ENCODE peak calls at places on chromosomes 4 and X, in six cellular contexts. N is CD8-positive, alpha-beta T cell; W is heart left ventricle; G is body of pancreas; R is neuronal stem cell; D is adrenal gland. M is an unnamed sample.
A peak's percentile ranks its signal among the peaks of the same experiment; 100 is the strongest.

GRCh38 chr4:103074598-103075434 is 1.7 kb downstream of the SLC9B2 start:
- DNase-seq in N (no peak), D (no peak), W (no peak), G (no peak), R (no peak), M (no peak)

GRCh38 chrX:40628506-40628905 is 5.3 kb downstream of the MPC1L start:
- DNase-seq in G (no peak), W (no peak), R (no peak), N (no peak), D (no peak), M (no peak)

GRCh38 chrX:9341305-9342201 is 123.3 kb upstream of the TBL1X start:
- DNase-seq in W (peak; percentile 77), N (peak; percentile 55), D (peak; percentile 78), G (peak; percentile 60), R (peak; percentile 3), M (no peak)

GRCh38 chr4:99324361-99324760 is 3.2 kb upstream of the ADH1B start:
- DNase-seq in R (no peak), D (no peak), W (no peak), N (no peak), G (no peak), M (no peak)

GRCh38 chr4:7647211-7647931 is 212.6 kb upstream of the PSAPL1 start:
- DNase-seq in W (peak; percentile 33), G (no peak), R (no peak), D (no peak), N (no peak), M (no peak)

GRCh38 chrX:22689290-22689689 is 310.5 kb upstream of the DDX53 start:
- DNase-seq in R (no peak), N (no peak), D (no peak), G (no peak), W (no peak), M (no peak)

GRCh38 chrX:153519569-153520285 is 2.3 kb downstream of the ATP2B3 start:
- DNase-seq in D (no peak), R (no peak), N (no peak), G (no peak), W (no peak), M (no peak)

GRCh38 chr4:39825741-39826231 is 127.8 kb downstream of the UBE2K start:
- DNase-seq in D (peak; percentile 45), N (no peak), W (no peak), R (no peak), G (no peak), M (no peak)

GRCh38 chr4:14967982-14968381 is 34.3 kb upstream of the CPEB2 start:
- DNase-seq in W (no peak), D (no peak), R (no peak), N (no peak), G (no peak), M (no peak)

DNA sequence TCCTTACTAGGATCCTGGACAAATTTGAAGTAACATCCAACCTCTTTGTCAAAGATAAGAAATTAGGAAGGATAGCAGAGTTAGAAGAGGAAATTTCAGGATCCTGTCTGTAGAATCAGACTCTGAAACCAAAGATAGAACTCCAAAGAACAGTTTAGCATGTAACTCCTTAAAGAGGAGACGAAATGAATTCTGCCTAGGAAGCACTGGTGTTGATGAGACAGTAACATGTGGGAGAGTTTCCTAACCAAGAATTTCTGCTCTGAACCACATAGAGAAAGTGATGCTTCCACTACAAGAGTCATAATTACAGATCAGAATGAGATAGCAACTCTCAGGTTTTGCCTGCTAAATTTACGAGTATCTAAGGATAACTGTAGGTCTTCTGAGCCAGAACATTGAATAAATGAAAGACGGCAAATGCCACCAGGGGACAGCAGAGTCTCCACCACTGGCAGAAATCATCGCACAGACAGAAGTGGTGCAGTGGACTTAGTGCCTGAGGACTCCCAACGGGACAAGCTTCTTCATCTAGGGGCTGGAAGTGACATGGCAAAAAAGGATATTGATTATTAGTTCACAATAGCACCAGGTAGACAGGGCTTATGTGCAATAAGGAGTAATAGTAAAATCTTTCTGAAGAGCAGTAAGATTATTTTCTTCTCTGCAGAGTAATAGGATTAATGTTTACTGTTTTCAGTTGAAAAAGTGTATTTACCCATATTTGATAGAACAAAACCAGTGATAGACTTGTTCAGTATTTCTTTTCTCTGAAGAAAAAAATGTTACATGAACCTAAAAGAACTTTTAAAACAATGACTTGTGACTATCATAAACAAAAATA is 6.7 kb upstream of the PPID start:
- DNase-seq in W (no peak), R (peak; percentile 15), D (peak; percentile 66), N (peak; percentile 58), G (peak; percentile 79), M (no peak)
- H3K27me3 ChIP-seq in W (no peaks in the 10 kb centered on the region), R (no peaks in the 10 kb centered on the region), D (no peaks in the 10 kb centered on the region), N (no peaks in the 10 kb centered on the region), G (no peaks in the 10 kb centered on the region), M (no peaks in the 10 kb centered on the region)

DNA sequence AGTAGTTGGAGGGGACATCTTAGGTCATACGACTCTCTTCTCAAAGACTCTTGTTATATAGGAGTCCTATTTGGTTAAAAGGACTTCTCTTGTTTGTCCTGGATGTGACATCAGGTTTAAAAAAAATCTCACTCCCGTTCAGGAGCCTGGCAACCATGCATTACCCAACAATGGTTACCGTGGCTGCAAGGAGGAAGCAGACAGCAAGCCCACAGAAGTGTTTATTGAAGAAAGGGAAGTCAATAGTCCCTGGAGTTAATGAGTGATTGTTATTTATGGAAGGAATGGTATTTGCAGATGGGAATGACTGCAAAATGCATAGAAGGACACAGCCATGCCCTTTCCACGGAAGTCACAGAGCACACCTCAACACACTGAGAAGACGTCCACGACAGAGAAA is 75.9 kb upstream of the ENPP6 start:
- DNase-seq in N (peak; percentile 8), W (no peak), R (no peak), D (no peak), G (peak; percentile 32), M (no peak)
- H3K27ac ChIP-seq in N (no peak overlapping the region), W (no peak overlapping the region), R (no peak overlapping the region), D (no peak overlapping the region), G (no peak overlapping the region), M (no peak overlapping the region)

DNA sequence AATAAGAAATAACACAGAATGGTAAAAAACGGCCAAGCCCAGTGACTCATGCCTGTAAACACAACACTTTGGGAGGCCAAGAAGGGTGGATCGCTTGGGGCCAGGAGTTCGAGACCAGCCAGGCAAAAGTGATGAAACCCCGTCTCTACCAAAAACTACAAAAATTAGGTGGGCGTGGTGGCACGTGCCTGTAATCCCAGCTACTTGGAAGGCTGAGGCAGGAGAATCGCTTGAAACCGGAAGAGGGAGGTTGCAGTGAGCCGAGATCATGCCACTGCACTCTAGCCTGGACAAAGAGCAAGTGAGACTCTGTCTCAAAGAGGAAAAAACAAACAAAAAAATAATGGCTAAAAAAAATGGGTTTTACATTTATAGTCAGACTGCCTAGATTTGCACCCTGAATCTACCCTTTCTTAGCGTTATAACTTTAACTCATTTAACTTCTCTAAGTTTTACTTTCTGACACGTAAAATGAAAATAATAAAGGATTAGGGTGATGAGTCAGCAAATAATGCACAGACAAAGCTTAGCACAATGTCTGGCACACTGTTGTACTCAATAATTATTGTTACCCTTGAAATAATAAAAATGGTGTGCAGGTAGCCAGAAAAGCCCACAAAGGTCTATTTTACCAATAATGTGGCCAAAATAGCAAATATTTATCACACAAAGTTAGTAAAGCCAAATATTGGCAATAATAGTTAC is 55.0 kb downstream of the ATP11C start:
- DNase-seq in G (no peak), R (no peak), W (no peak), D (no peak), N (no peak), M (no peak)
- H3K27me3 ChIP-seq in G (no peaks in the 10 kb centered on the region), R (no peaks in the 10 kb centered on the region), W (no peaks in the 10 kb centered on the region), D (peaks cover 8% of the 10 kb centered on the region), N (no peaks in the 10 kb centered on the region), M (no peaks in the 10 kb centered on the region)

GRCh38 chr4:113148925-113149324 is 99.5 kb downstream of the ANK2 start:
- DNase-seq in R (no peak), D (no peak), N (no peak), W (no peak), G (no peak), M (no peak)

GRCh38 chr4:113145147-113145518 is 95.7 kb downstream of the ANK2 start:
- DNase-seq in G (no peak), R (no peak), N (no peak), W (no peak), D (no peak), M (no peak)

GRCh38 chr4:113145519-113146291 is 96.3 kb downstream of the ANK2 start:
- DNase-seq in N (no peak), D (no peak), W (peak; percentile 41), R (peak; percentile 45), G (no peak), M (no peak)

GRCh38 chr4:113146876-113147358 is 97.5 kb downstream of the ANK2 start:
- DNase-seq in N (no peak), R (no peak), G (peak; percentile 39), W (no peak), D (peak; percentile 20), M (no peak)

DNA sequence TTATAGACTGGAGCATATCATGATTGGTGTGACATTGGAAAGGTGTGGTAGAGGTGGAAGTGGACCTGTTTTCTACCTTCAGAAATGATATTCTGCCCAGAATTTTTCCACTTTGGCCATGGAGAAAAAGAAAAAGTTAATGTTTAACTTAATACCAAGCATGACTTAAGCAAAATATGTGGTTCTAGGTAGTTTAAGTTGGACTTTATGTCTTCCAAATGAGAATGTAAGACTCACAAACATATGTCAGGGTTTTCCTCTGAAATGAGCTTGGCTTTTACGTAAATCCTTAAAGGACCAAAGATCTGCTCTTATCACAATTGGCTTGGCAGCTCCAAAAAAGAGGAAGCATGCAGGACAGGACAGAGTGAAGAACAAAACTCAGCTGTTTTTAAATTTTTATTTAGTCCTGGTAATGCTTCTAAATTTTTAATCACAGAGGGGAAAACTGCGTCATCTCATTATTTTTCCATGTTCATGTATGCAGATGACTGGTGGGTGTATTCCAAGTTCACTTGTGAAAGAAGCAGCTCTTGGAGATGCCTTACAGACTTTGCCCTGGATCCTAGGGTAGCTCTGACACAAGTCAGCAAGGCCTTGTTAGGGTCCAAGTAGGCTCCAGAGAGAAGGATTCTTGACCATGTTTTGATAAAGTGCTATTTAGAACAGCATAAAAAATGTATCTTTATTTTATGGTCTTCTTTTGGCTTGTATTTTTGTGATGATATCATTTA is 98.2 kb downstream of the ANK2 start:
- DNase-seq in G (no peak), R (no peak), D (no peak), N (no peak), W (no peak), M (no peak)
- H3K27ac ChIP-seq in G (peak overlapping the region; percentile 91), R (no peak overlapping the region), D (peak overlapping the region; percentile 75), N (no peak overlapping the region), W (peak overlapping the region; percentile 88), M (no peak overlapping the region)